ENCODE peak calls at places on chromosome 9, in four cellular contexts. W is stimulated activated CD4-positive, alpha-beta T cell treated with anti-CD3 and anti-CD28 coated beads, Interleukin-1b, Interleukin-23, amount 100 ng/mL, for 24 hours; N is AG04450; Z is dorsolateral prefrontal cortex. V is an unnamed sample.
A peak's percentile ranks its signal among the peaks of the same experiment; 100 is the strongest.

GRCh38 chr9:12640021-12640587 is 53.1 kb upstream of the TYRP1 start:
- DNase-seq in N (peak; percentile 3), Z (no peak), W (no peak), V (no peak)

GRCh38 chr9:10045598-10045997 is 567.2 kb downstream of the PTPRD start:
- DNase-seq in N (no peak), W (no peak), Z (no peak), V (no peak)

GRCh38 chr9:91315191-91315590 is 46.5 kb downstream of the AUH start:
- DNase-seq in Z (no peak), W (no peak), N (no peak), V (no peak)

GRCh38 chr9:81389569-81389993 is 299.8 kb downstream of the TLE1 start:
- DNase-seq in Z (no peak), N (peak; percentile 92), W (no peak), V (no peak)

GRCh38 chr9:116477584-116478141 is 209.4 kb upstream of the TRIM32 start:
- DNase-seq in N (no peak), Z (no peak), W (no peak), V (no peak)

GRCh38 chr9:120398286-120398685 is 181.7 kb downstream of the CDK5RAP2 start:
- DNase-seq in N (no peak), W (no peak), Z (no peak), V (no peak)

GRCh38 chr9:94259077-94259847 is at the start of gene ZNF169:
- DNase-seq in Z (peak; percentile 93), N (peak; percentile 59), W (peak; percentile 87), V (peak; percentile 63)

GRCh38 chr9:22208846-22209585 is 199.9 kb upstream of the CDKN2B start:
- DNase-seq in W (no peak), Z (no peak), N (no peak), V (no peak)